ENCODE peak calls at places on chromosomes 3 and 15, in eight cellular contexts. P is body of pancreas, R is GM06990, M is AG09309, L is uterus, B is neural progenitor cell, W is HFF-Myc, S is BJ. D is an unnamed sample.

GRCh38 chr3:43104786-43105185 is 1.1 kb downstream of the POMGNT2 start:
- DNase-seq in W (no peak), P (no peak), R (no peak), L (no peak), B (no peak), M (no peak), S (no peak), D (no peak)

GRCh38 chr15:83920115-83920514 is 266.2 kb downstream of the ADAMTSL3 start:
- DNase-seq in W (no peak), M (no peak), L (no peak), R (no peak), P (no peak), S (no peak), B (no peak), D (no peak)

GRCh38 chr3:50237754-50238548 is 1.9 kb downstream of the GNAI2 start:
- DNase-seq in R (peak), B (peak), M (peak), S (peak), W (no peak), P (peak), L (peak), D (no peak)

GRCh38 chr15:41836072-41836471 is 2.6 kb upstream of the PLA2G4B start:
- DNase-seq in B (no peak), R (no peak), S (no peak), L (no peak), M (no peak), P (no peak), W (no peak), D (no peak)

GRCh38 chr3:187281191-187281714 is 10.3 kb downstream of the MASP1 start:
- DNase-seq in L (no peak), B (no peak), P (no peak), R (no peak), S (peak), W (peak), M (peak), D (no peak)

GRCh38 chr3:162270059-162270458 is 773.5 kb downstream of the OTOL1 start:
- DNase-seq in P (no peak), R (no peak), M (no peak), L (no peak), S (no peak), W (no peak), B (no peak), D (no peak)

GRCh38 chr3:122014741-122015140 is 7.3 kb downstream of the ILDR1 start:
- DNase-seq in L (no peak), W (no peak), B (no peak), P (no peak), R (peak), M (no peak), S (no peak), D (no peak)

GRCh38 chr15:39593071-39594055 is 12.5 kb downstream of the THBS1 start:
- DNase-seq in M (peak), P (no peak), S (peak), L (no peak), R (no peak), B (no peak), W (no peak), D (no peak)

GRCh38 chr3:23697416-23697815 is 108.3 kb upstream of the UBE2E1 start:
- DNase-seq in S (no peak), R (no peak), B (peak), L (no peak), W (no peak), P (no peak), M (no peak), D (no peak)

GRCh38 chr3:128307781-128308469 is 154.6 kb downstream of the EEFSEC start:
- DNase-seq in R (no peak), B (no peak), L (no peak), W (no peak), P (no peak), M (no peak), S (no peak), D (no peak)

GRCh38 chr3:16398542-16399126 is 114.9 kb downstream of the RFTN1 start:
- DNase-seq in R (no peak), W (no peak), L (no peak), S (no peak), P (no peak), B (no peak), M (no peak), D (no peak)

GRCh38 chr15:66251790-66252355 is 1.7 kb downstream of the MEGF11 start:
- DNase-seq in B (peak), L (no peak), S (no peak), R (no peak), W (no peak), M (no peak), P (no peak), D (no peak)
- H3K4me3 ChIP-seq in B (peak), L (no peak), S (no peak), R (no peak), W (no peak), M (peak), P (no peak), D (peak)

GRCh38 chr15:74958320-74958907 is 1.8 kb upstream of the RPP25 start:
- DNase-seq in B (peak), L (peak), M (no peak), S (no peak), P (peak), R (no peak), W (no peak), D (no peak)
- TF ChIP-seq CTCF in B (peak), L (peak), M (peak), S (peak), P (no peak), R (no peak), W (no peak), D (no peak)

GRCh38 chr3:167840247-167840646 is 104.7 kb downstream of the SERPINI1 start:
- DNase-seq in R (no peak), W (no peak), P (no peak), L (no peak), B (no peak), S (no peak), M (no peak), D (no peak)

GRCh38 chr3:167844528-167844927 is 109.0 kb downstream of the SERPINI1 start:
- DNase-seq in P (no peak), L (no peak), M (no peak), W (no peak), B (no peak), R (no peak), S (no peak), D (no peak)

GRCh38 chr3:167843483-167843882 is 108.0 kb downstream of the SERPINI1 start:
- DNase-seq in S (no peak), M (no peak), R (no peak), W (no peak), B (no peak), P (no peak), L (no peak), D (no peak)

GRCh38 chr3:167839460-167839859 is 103.9 kb downstream of the SERPINI1 start:
- DNase-seq in S (no peak), B (no peak), W (no peak), M (no peak), R (no peak), P (no peak), L (no peak), D (no peak)

GRCh38 chr3:167843886-167844285 is 108.4 kb downstream of the SERPINI1 start:
- DNase-seq in S (no peak), P (no peak), R (no peak), L (no peak), B (no peak), W (no peak), M (no peak), D (no peak)
- H3K4me3 ChIP-seq in S (no peak), P (no peak), R (no peak), L (no peak), B (no peak), W (no peak), M (no peak), D (no peak)

GRCh38 chr3:28328188-28329151 is 20.1 kb upstream of the ZCWPW2 start:
- DNase-seq in L (no peak), S (no peak), M (no peak), W (no peak), R (peak), P (no peak), B (peak), D (no peak)
- TF ChIP-seq CTCF in L (peak), S (peak), M (peak), W (peak), R (peak), P (peak), B (peak), D (no peak)

D was measured in astrocyte of the cerebellum.